ENCODE peak calls at places on chromosomes 11 and 22, in six cellular contexts. U is astrocyte of the spinal cord, K is DMS79 treated with DMSO at 0.1 percent for 48 hours, X is HEK293T, M is M059J, W is Daoy. V is an unnamed sample.

GRCh38 chr22:47793304-47794101 is 1031.1 kb downstream of the TBC1D22A start:
- DNase-seq in U (no peak), W (no peak), X (no peak), K (no peak), M (no peak), V (no peak)

GRCh38 chr22:36022162-36022561 is 6.5 kb downstream of the RBFOX2 start:
- DNase-seq in X (no peak), U (peak), K (no peak), M (peak), W (no peak), V (no peak)

GRCh38 chr22:49995059-49995412 is 17.5 kb downstream of the IL17REL start:
- DNase-seq in X (no peak), U (no peak), W (no peak), M (no peak), K (no peak), V (no peak)

GRCh38 chr11:120385110-120385509 is 48.9 kb downstream of the ARHGEF12 start:
- DNase-seq in X (peak), K (no peak), W (peak), U (peak), M (no peak), V (no peak)

GRCh38 chr22:48832592-48832991 is 995.1 kb downstream of the BRD1 start:
- DNase-seq in K (no peak), W (peak), M (no peak), X (no peak), U (no peak), V (no peak)

GRCh38 chr22:41197808-41198585 is 7.1 kb upstream of the L3MBTL2 start:
- DNase-seq in U (no peak), W (peak), K (peak), M (peak), X (no peak), V (no peak)

GRCh38 chr22:27317156-27317555 is 484.4 kb downstream of the MN1 start:
- DNase-seq in M (peak), K (no peak), U (no peak), W (peak), X (no peak), V (no peak)

GRCh38 chr11:85718991-85719807 is 33.2 kb upstream of the CCDC89 start:
- DNase-seq in K (no peak), W (peak), M (peak), U (peak), X (no peak), V (no peak)

GRCh38 chr11:64591257-64592233 is 525 bp downstream of the SLC22A12 start:
- DNase-seq in X (no peak), W (no peak), M (no peak), K (no peak), U (no peak), V (no peak)

GRCh38 chr11:36500315-36500721 is 9.8 kb downstream of the TRAF6 start:
- DNase-seq in U (peak), X (peak), M (peak), W (peak), K (no peak), V (peak)

GRCh38 chr11:86736303-86737143 is 63.8 kb upstream of the PRSS23 start:
- DNase-seq in M (no peak), U (no peak), W (no peak), X (no peak), K (no peak), V (no peak)

GRCh38 chr11:126007263-126007662 is 55.4 kb downstream of the CDON start:
- DNase-seq in W (peak), K (no peak), X (peak), M (peak), U (peak), V (no peak)

GRCh38 chr22:31082606-31083376 is 1.7 kb downstream of the SMTN start:
- DNase-seq in K (no peak), X (peak), W (peak), M (no peak), U (peak), V (no peak)

GRCh38 chr11:118437736-118438125 is 1.4 kb downstream of the KMT2A start:
- DNase-seq in X (peak), U (no peak), M (no peak), K (no peak), W (peak), V (no peak)

GRCh38 chr11:129143335-129143734 is 48.8 kb downstream of the ARHGAP32 start:
- DNase-seq in K (no peak), U (peak), M (peak), W (peak), X (peak), V (no peak)

GRCh38 chr11:112348480-112349029 is 87.9 kb upstream of the PLET1 start:
- DNase-seq in K (no peak), M (no peak), X (no peak), U (no peak), W (no peak), V (no peak)

GRCh38 chr22:42697542-42698013 is 23.1 kb downstream of the A4GALT start:
- DNase-seq in W (peak), M (peak), K (no peak), U (peak), X (no peak), V (no peak)

GRCh38 chr22:19565921-19566598 is 41.9 kb upstream of the CLDN5 start:
- DNase-seq in M (peak), U (no peak), W (no peak), X (no peak), K (no peak), V (no peak)

GRCh38 chr22:21796863-21797262 is 61.3 kb upstream of the YPEL1 start:
- DNase-seq in K (no peak), W (no peak), M (no peak), X (no peak), U (no peak), V (no peak)

GRCh38 chr11:123429851-123430735 is at the start of gene GRAMD1B:
- DNase-seq in U (peak), W (peak), X (peak), K (peak), M (peak), V (peak)

GRCh38 chr11:58530236-58530635 is 22.3 kb upstream of the OR5B21 start:
- DNase-seq in U (no peak), X (no peak), K (no peak), W (no peak), M (no peak), V (no peak)

GRCh38 chr22:27461470-27461869 is 340.1 kb downstream of the MN1 start:
- DNase-seq in K (no peak), W (peak), X (no peak), U (peak), M (peak), V (no peak)

V was measured in GM10248.